ENCODE peak calls at places on chromosomes 13 and 19, in four cellular contexts. Z is fibroblast of villous mesenchyme, X is H7, C is EL. D is an unnamed sample.

GRCh38 chr19:2197270-2197669 is 33.5 kb downstream of the DOT1L start:
- DNase-seq in Z (no peak), C (no peak), X (no peak), D (no peak)

GRCh38 chr19:6241056-6241455 is 38.7 kb downstream of the MLLT1 start:
- DNase-seq in X (no peak), C (no peak), Z (no peak), D (no peak)

GRCh38 chr13:30881191-30881651 is 24.9 kb upstream of the MEDAG start:
- DNase-seq in Z (no peak), X (no peak), C (no peak), D (no peak)

GRCh38 chr19:2055871-2056809 is 5.1 kb upstream of the MKNK2 start:
- DNase-seq in Z (peak), X (no peak), C (peak), D (no peak)

GRCh38 chr13:25901460-25902376 is 150.1 kb downstream of the SHISA2 start:
- DNase-seq in C (peak), X (no peak), Z (no peak), D (peak)

GRCh38 chr13:113836917-113837553 is 26.8 kb downstream of the GAS6 start:
- DNase-seq in Z (peak), C (peak), X (no peak), D (no peak)

GRCh38 chr19:33905937-33906577 is 109.4 kb downstream of the KCTD15 start:
- DNase-seq in Z (no peak), X (peak), C (peak), D (no peak)

GRCh38 chr19:45061965-45062364 is 14.3 kb downstream of the ZNF296 start:
- DNase-seq in Z (no peak), C (no peak), X (no peak), D (no peak)

GRCh38 chr19:51541458-51542357 is 10.2 kb upstream of the SIGLEC6 start:
- DNase-seq in Z (no peak), X (no peak), C (no peak), D (no peak)

GRCh38 chr19:7970716-7971448 is 27.4 kb upstream of the TIMM44 start:
- DNase-seq in Z (peak), X (peak), C (peak), D (no peak)

GRCh38 chr13:102678339-102679122 is 16.3 kb downstream of the METTL21C start:
- DNase-seq in C (no peak), Z (no peak), X (no peak), D (no peak)

GRCh38 chr13:113792236-113792770 is 33.3 kb downstream of the TMEM255B start:
- DNase-seq in Z (no peak), C (no peak), X (peak), D (no peak)

GRCh38 chr19:1725100-1726064 is 27.9 kb upstream of the ONECUT3 start:
- DNase-seq in C (peak), X (peak), Z (peak), D (no peak)

GRCh38 chr13:75736132-75736531 is 100.0 kb downstream of the LMO7 start:
- DNase-seq in C (no peak), Z (peak), X (no peak), D (no peak)

GRCh38 chr13:57631607-57632275 is at the start of gene PCDH17:
- DNase-seq in X (peak), Z (peak), C (no peak), D (no peak)

GRCh38 chr19:15014579-15014978 is 34.7 kb upstream of the CASP14 start:
- DNase-seq in C (no peak), X (peak), Z (no peak), D (no peak)

GRCh38 chr13:47188802-47189201 is 291.9 kb upstream of the HTR2A start:
- DNase-seq in C (peak), Z (peak), X (no peak), D (no peak)

GRCh38 chr19:13507053-13507611 is 853 bp upstream of the CACNA1A start:
- DNase-seq in Z (no peak), X (peak), C (peak), D (no peak)

GRCh38 chr13:76380436-76381065 is 505.7 kb downstream of the KCTD12 start:
- DNase-seq in C (no peak), Z (no peak), X (no peak), D (no peak)

GRCh38 chr13:24741016-24741662 is 22.8 kb upstream of the RNF17 start:
- DNase-seq in X (peak), Z (no peak), C (no peak), D (no peak)

GRCh38 chr13:114065926-114066774 is 66.3 kb downstream of the RASA3 start:
- DNase-seq in X (no peak), Z (no peak), C (no peak), D (no peak)

GRCh38 chr19:28981994-28982393 is 231.0 kb downstream of the UQCRFS1 start:
- DNase-seq in Z (no peak), C (no peak), X (no peak), D (no peak)

GRCh38 chr19:55304279-55304978 is 20.6 kb downstream of the BRSK1 start:
- DNase-seq in C (peak), X (peak), Z (peak), D (no peak)

GRCh38 chr19:20923077-20923871 is at the start of gene ZNF85:
- DNase-seq in C (peak), X (peak), Z (peak), D (peak)

D was measured in T follicular helper cell.